ENCODE peak calls at places on chromosomes 4 and X, in nine cellular contexts. P, L, B, X, W, I, C, R and O are unnamed samples.
A peak's percentile ranks its signal among the peaks of the same experiment; 100 is the strongest.

GRCh38 chr4:121519236-121519838 is 138.5 kb upstream of the QRFPR start:
- DNase-seq in P (no peak), L (no peak), B (no peak), X (no peak), W (no peak), I (no peak), C (no peak), R (no peak), O (no peak)

GRCh38 chrX:101057095-101057714 is 5.3 kb upstream of the TRMT2B start:
- DNase-seq in P (peak; percentile 57), L (no peak), B (peak; percentile 20), X (no peak), W (no peak), I (no peak), C (no peak), R (no peak), O (no peak)

GRCh38 chr4:147108409-147108808 is 162.7 kb upstream of the TTC29 start:
- DNase-seq in P (no peak), L (no peak), B (no peak), X (no peak), W (no peak), I (no peak), C (no peak), R (no peak), O (no peak)

GRCh38 chr4:87679449-87680169 is 29.5 kb downstream of the DMP1 start:
- DNase-seq in P (peak; percentile 3), L (peak; percentile 48), B (peak; percentile 38), X (no peak), W (peak; percentile 35), I (no peak), C (peak; percentile 30), R (peak; percentile 68), O (peak; percentile 75)

GRCh38 chr4:169278669-169279068 is 7.9 kb upstream of the SH3RF1 start:
- DNase-seq in P (no peak), L (no peak), B (no peak), X (no peak), W (no peak), I (no peak), C (no peak), R (no peak), O (no peak)

GRCh38 chr4:10492486-10492885 is 35.3 kb upstream of the ZNF518B start:
- DNase-seq in P (no peak), L (no peak), B (no peak), X (no peak), W (no peak), I (no peak), C (no peak), R (no peak), O (no peak)

GRCh38 chrX:106702636-106703035 is 23.9 kb upstream of the RNF128 start:
- DNase-seq in P (no peak), L (no peak), B (no peak), X (no peak), W (no peak), I (no peak), C (no peak), R (no peak), O (no peak)

GRCh38 chr4:164343472-164343976 is 410.4 kb upstream of the SMIM31 start:
- DNase-seq in P (no peak), L (no peak), B (no peak), X (no peak), W (no peak), I (no peak), C (no peak), R (no peak), O (no peak)

GRCh38 chr4:37825943-37826281 is 574 bp upstream of the PGM2 start:
- DNase-seq in P (peak; percentile 12), L (no peak), B (no peak), X (no peak), W (no peak), I (no peak), C (no peak), R (peak; percentile 13), O (no peak)

GRCh38 chrX:105480646-105481310 is 260.3 kb upstream of the TEX13A start:
- DNase-seq in P (no peak), L (no peak), B (no peak), X (no peak), W (no peak), I (no peak), C (no peak), R (peak; percentile 3), O (no peak)

GRCh38 chr4:76709454-76709853 is 188.5 kb downstream of the SOWAHB start:
- DNase-seq in P (no peak), L (no peak), B (no peak), X (no peak), W (no peak), I (no peak), C (no peak), R (no peak), O (no peak)

GRCh38 chr4:67581913-67582312 is 23.4 kb downstream of the STAP1 start:
- DNase-seq in P (no peak), L (no peak), B (no peak), X (no peak), W (no peak), I (no peak), C (no peak), R (no peak), O (no peak)

GRCh38 chr4:187615972-187616371 is 379.6 kb upstream of the ZFP42 start:
- DNase-seq in P (no peak), L (no peak), B (no peak), X (no peak), W (no peak), I (no peak), C (no peak), R (no peak), O (no peak)

GRCh38 chrX:56826020-56826419 is 97.0 kb downstream of the NBDY start:
- DNase-seq in P (no peak), L (no peak), B (no peak), X (no peak), W (no peak), I (no peak), C (no peak), R (no peak), O (no peak)

GRCh38 chr4:48345542-48345941 is 4.2 kb downstream of the SLAIN2 start:
- DNase-seq in P (no peak), L (no peak), B (no peak), X (no peak), W (no peak), I (no peak), C (no peak), R (no peak), O (no peak)

GRCh38 chr4:8664031-8664805 is 71.7 kb downstream of the CPZ start:
- DNase-seq in P (no peak), L (no peak), B (no peak), X (no peak), W (no peak), I (no peak), C (no peak), R (no peak), O (no peak)

GRCh38 chr4:10099521-10100325 is 16.9 kb downstream of the WDR1 start:
- DNase-seq in P (no peak), L (no peak), B (no peak), X (no peak), W (no peak), I (no peak), C (no peak), R (no peak), O (no peak)

GRCh38 chr4:2797188-2797544 is 4.3 kb downstream of the SH3BP2 start:
- DNase-seq in P (no peak), L (no peak), B (no peak), X (no peak), W (peak; percentile 9), I (no peak), C (peak; percentile 13), R (no peak), O (no peak)

GRCh38 chrX:120732879-120733278 is 103.0 kb upstream of the C1GALT1C1 start:
- DNase-seq in P (no peak), L (no peak), B (no peak), X (no peak), W (no peak), I (no peak), C (no peak), R (no peak), O (no peak)

GRCh38 chr4:39855909-39856512 is 121.7 kb downstream of the PDS5A start:
- DNase-seq in P (peak; percentile 55), L (no peak), B (no peak), X (no peak), W (no peak), I (no peak), C (no peak), R (no peak), O (no peak)

GRCh38 chr4:30721353-30722091 is 1.4 kb downstream of the PCDH7 start:
- DNase-seq in P (peak; percentile 69), L (no peak), B (no peak), X (no peak), W (peak; percentile 18), I (no peak), C (no peak), R (peak; percentile 7), O (peak; percentile 60)

GRCh38 chr4:79663157-79663556 is 255.1 kb upstream of the GK2 start:
- DNase-seq in P (no peak), L (no peak), B (no peak), X (no peak), W (no peak), I (no peak), C (no peak), R (no peak), O (no peak)

GRCh38 chr4:142128529-142128928 is 492.1 kb downstream of the IL15 start:
- DNase-seq in P (no peak), L (no peak), B (no peak), X (no peak), W (peak; percentile 28), I (no peak), C (peak; percentile 2), R (peak; percentile 13), O (no peak)

GRCh38 chrX:145687707-145688106 is 129.9 kb upstream of the SLITRK2 start:
- DNase-seq in P (no peak), L (no peak), B (no peak), X (no peak), W (no peak), I (no peak), C (no peak), R (no peak), O (no peak)
- H3K4me3 ChIP-seq in P (no peak overlapping the region), L (no peak overlapping the region), B (no peak overlapping the region), X (no peak overlapping the region), W (no peak overlapping the region), I (no peak overlapping the region), C (no peak overlapping the region), R (no peak overlapping the region), O (no peak overlapping the region)

GRCh38 chr4:102819588-102820365 is 7.6 kb downstream of the UBE2D3 start:
- DNase-seq in P (no peak), L (no peak), B (no peak), X (no peak), W (no peak), I (no peak), C (no peak), R (no peak), O (no peak)
- H3K4me1 ChIP-seq in P (peaks cover 59% of the 10 kb centered on the region), L (peaks cover 4% of the 10 kb centered on the region), B (peaks cover 59% of the 10 kb centered on the region), X (peaks cover 66% of the 10 kb centered on the region), W (peaks cover 5% of the 10 kb centered on the region), I (no peaks in the 10 kb centered on the region), C (peaks cover 91% of the 10 kb centered on the region), R (peaks cover 80% of the 10 kb centered on the region), O (peaks cover 90% of the 10 kb centered on the region)

GRCh38 chr4:55547918-55548317 is 1.2 kb upstream of the CLOCK start:
- DNase-seq in P (no peak), L (no peak), B (no peak), X (no peak), W (no peak), I (no peak), C (no peak), R (no peak), O (no peak)
- H3K27ac ChIP-seq in P (peak overlapping the region; percentile 87), L (peak overlapping the region; percentile 100), B (no peak overlapping the region), X (no peak overlapping the region), W (no peak overlapping the region), I (no peak overlapping the region), C (peak overlapping the region; percentile 99), R (peak overlapping the region; percentile 100), O (peak overlapping the region; percentile 96)

GRCh38 chrX:47648376-47648775 is 2.0 kb downstream of the ELK1 start:
- DNase-seq in P (no peak), L (no peak), B (no peak), X (no peak), W (no peak), I (no peak), C (no peak), R (no peak), O (no peak)
- H3K4me3 ChIP-seq in P (no peak overlapping the region), L (no peak overlapping the region), B (peak overlapping the region; percentile 96), X (no peak overlapping the region), W (no peak overlapping the region), I (peak overlapping the region; percentile 8), C (no peak overlapping the region), R (no peak overlapping the region), O (no peak overlapping the region)